ENCODE peak calls at places on chromosomes 12 and 14, in four cellular contexts. One of them, this sample, is unnamed. For H3K27me3, the result is how much of the 10 kb centered on the place peaks cover.

GRCh38 chr14:105312973-105313372 is 1.6 kb upstream of the PACS2 start:
- DNase-seq in right lobe of liver: no peak
- DNase-seq in astrocyte: no peak
- DNase-seq in upper lobe of right lung: no peak
- DNase-seq in this sample: no peak

GRCh38 chr12:129049917-129050316 is 196.6 kb downstream of the GLT1D1 start:
- DNase-seq in right lobe of liver: no peak
- DNase-seq in astrocyte: no peak
- DNase-seq in upper lobe of right lung: no peak
- DNase-seq in this sample: no peak

GRCh38 chr12:128796439-128797118 is 27.2 kb downstream of the SLC15A4 start:
- DNase-seq in right lobe of liver: no peak
- DNase-seq in astrocyte: no peak
- DNase-seq in upper lobe of right lung: peak
- DNase-seq in this sample: no peak

GRCh38 chr12:65881965-65882413 is 57.7 kb downstream of the HMGA2 start:
- DNase-seq in right lobe of liver: peak
- DNase-seq in astrocyte: peak
- DNase-seq in upper lobe of right lung: peak
- DNase-seq in this sample: no peak

GRCh38 chr12:124328116-124328515 is 33.2 kb downstream of the RFLNA start:
- DNase-seq in right lobe of liver: no peak
- DNase-seq in astrocyte: no peak
- DNase-seq in upper lobe of right lung: no peak
- DNase-seq in this sample: no peak

GRCh38 chr14:73753043-73753886 is 39.1 kb upstream of the PNMA1 start:
- DNase-seq in right lobe of liver: peak
- DNase-seq in astrocyte: no peak
- DNase-seq in upper lobe of right lung: peak
- DNase-seq in this sample: no peak

GRCh38 chr14:72595152-72595551 is 298.7 kb downstream of the DPF3 start:
- DNase-seq in right lobe of liver: no peak
- DNase-seq in astrocyte: no peak
- DNase-seq in upper lobe of right lung: no peak
- DNase-seq in this sample: no peak

GRCh38 chr14:104751539-104752337 is 1.2 kb upstream of the SIVA1 start:
- DNase-seq in right lobe of liver: no peak
- DNase-seq in astrocyte: no peak
- DNase-seq in upper lobe of right lung: no peak
- DNase-seq in this sample: no peak

GRCh38 chr12:59149995-59150642 is 229.8 kb upstream of the LRIG3 start:
- DNase-seq in right lobe of liver: no peak
- DNase-seq in astrocyte: peak
- DNase-seq in upper lobe of right lung: no peak
- DNase-seq in this sample: no peak

GRCh38 chr14:29222671-29223268 is 456.2 kb downstream of the FOXG1 start:
- DNase-seq in right lobe of liver: no peak
- DNase-seq in astrocyte: peak
- DNase-seq in upper lobe of right lung: no peak
- DNase-seq in this sample: no peak

GRCh38 chr12:94427520-94428381 is 31.9 kb downstream of the CEP83 start:
- DNase-seq in right lobe of liver: no peak
- DNase-seq in astrocyte: peak
- DNase-seq in upper lobe of right lung: no peak
- DNase-seq in this sample: peak

GRCh38 chr12:123713398-123714301 is 1.5 kb downstream of the ATP6V0A2 start:
- DNase-seq in right lobe of liver: no peak
- DNase-seq in astrocyte: peak
- DNase-seq in upper lobe of right lung: no peak
- DNase-seq in this sample: no peak

GRCh38 chr12:83015390-83016225 is 328.9 kb downstream of the TMTC2 start:
- DNase-seq in right lobe of liver: no peak
- DNase-seq in astrocyte: peak
- DNase-seq in upper lobe of right lung: no peak
- DNase-seq in this sample: no peak

GRCh38 chr12:122368361-122369073 is 54.0 kb downstream of the CLIP1 start:
- DNase-seq in right lobe of liver: no peak
- DNase-seq in astrocyte: peak
- DNase-seq in upper lobe of right lung: no peak
- DNase-seq in this sample: peak

GRCh38 chr14:90495357-90496276 is 98.8 kb downstream of the CALM1 start:
- DNase-seq in right lobe of liver: no peak
- DNase-seq in astrocyte: peak
- DNase-seq in upper lobe of right lung: no peak
- DNase-seq in this sample: no peak

GRCh38 chr12:110335481-110336045 is 54.5 kb downstream of the ATP2A2 start:
- DNase-seq in right lobe of liver: no peak
- DNase-seq in astrocyte: no peak
- DNase-seq in upper lobe of right lung: no peak
- DNase-seq in this sample: no peak

GRCh38 chr12:110337912-110338710 is 57.1 kb downstream of the ATP2A2 start:
- DNase-seq in right lobe of liver: no peak
- DNase-seq in astrocyte: no peak
- DNase-seq in upper lobe of right lung: no peak
- DNase-seq in this sample: no peak

GRCh38 chr12:110339184-110339952 is 58.3 kb downstream of the ATP2A2 start:
- DNase-seq in right lobe of liver: no peak
- DNase-seq in astrocyte: no peak
- DNase-seq in upper lobe of right lung: no peak
- DNase-seq in this sample: no peak

GRCh38 chr12:110340706-110341105 is 59.7 kb downstream of the ATP2A2 start:
- DNase-seq in right lobe of liver: no peak
- DNase-seq in astrocyte: peak
- DNase-seq in upper lobe of right lung: no peak
- DNase-seq in this sample: no peak

DNA sequence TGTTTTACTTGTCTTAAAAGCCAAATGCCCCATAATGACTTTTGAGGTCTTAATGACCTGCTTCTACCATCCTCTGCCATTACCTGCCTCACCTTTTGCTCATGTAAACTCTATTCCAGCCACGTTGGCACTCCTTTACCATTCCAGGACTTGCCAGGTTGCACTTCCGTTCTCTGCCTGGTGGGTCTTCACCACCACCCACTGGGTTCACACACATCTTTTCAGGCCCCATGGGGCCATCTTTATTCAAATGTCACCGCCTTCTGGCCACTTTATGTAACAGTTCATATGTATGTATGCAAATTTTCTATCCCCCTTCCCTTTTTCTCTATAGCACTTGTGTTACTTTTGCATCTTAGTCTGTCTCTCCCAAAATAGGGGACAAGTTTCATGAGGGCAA is 57.7 kb downstream of the ATP2A2 start:
- DNase-seq in right lobe of liver: no peak
- DNase-seq in astrocyte: no peak
- DNase-seq in upper lobe of right lung: no peak
- DNase-seq in this sample: no peak
- TF ChIP-seq CTCF in right lobe of liver: no peak
- TF ChIP-seq CTCF in astrocyte: peak
- TF ChIP-seq CTCF in upper lobe of right lung: peak
- TF ChIP-seq CTCF in this sample: no peak

DNA sequence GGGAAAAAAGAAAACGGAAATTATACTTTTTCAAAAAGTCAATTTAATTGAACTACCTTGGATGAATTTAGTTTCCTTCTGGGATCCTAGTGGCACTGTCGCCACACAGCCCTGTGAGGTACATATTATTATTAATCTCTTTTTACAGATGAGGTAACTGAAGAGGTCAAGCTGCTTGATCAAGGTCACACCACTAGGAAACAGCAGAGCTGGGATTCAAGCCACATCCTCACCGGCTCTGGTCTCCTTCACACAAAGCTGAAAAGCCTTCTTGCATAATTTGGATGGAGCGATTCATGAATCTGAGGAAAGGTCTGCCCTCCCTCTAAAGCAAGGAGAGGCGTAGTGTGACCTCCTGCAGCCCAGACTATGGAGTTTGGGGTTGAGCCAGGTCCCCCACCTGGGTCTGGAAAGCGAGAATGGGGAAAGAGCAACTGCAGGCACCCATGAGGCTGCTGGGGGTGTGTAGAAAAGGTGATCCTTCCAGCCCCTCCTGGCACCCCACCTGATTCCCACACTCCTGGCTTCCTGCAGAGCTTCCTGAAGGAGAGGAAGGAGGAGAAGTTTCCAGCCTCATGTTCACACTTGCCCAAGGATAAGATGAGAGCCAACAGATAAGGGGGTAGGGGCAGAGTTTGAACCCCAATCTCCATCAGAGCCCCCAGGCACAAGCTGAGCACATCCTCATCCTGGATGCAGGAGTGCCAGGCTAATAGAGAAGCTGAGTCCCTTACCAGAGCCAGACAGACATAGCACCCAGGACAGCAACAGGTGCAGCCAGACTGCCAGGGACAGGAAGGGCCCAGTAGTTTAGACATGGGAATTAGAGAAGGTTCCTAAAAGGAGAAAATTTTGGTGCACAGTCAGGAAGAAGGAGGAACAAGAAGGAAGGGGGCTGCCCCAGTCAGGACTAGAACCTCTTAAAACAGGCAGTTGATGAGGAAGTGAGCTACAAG is 3.9 kb upstream of the KRT79 start:
- DNase-seq in right lobe of liver: no peak
- DNase-seq in astrocyte: peak
- DNase-seq in upper lobe of right lung: no peak
- DNase-seq in this sample: no peak
- H3K27me3 ChIP-seq in right lobe of liver: under half
- H3K27me3 ChIP-seq in astrocyte: under half
- H3K27me3 ChIP-seq in upper lobe of right lung: under half
- H3K27me3 ChIP-seq in this sample: under half

DNA sequence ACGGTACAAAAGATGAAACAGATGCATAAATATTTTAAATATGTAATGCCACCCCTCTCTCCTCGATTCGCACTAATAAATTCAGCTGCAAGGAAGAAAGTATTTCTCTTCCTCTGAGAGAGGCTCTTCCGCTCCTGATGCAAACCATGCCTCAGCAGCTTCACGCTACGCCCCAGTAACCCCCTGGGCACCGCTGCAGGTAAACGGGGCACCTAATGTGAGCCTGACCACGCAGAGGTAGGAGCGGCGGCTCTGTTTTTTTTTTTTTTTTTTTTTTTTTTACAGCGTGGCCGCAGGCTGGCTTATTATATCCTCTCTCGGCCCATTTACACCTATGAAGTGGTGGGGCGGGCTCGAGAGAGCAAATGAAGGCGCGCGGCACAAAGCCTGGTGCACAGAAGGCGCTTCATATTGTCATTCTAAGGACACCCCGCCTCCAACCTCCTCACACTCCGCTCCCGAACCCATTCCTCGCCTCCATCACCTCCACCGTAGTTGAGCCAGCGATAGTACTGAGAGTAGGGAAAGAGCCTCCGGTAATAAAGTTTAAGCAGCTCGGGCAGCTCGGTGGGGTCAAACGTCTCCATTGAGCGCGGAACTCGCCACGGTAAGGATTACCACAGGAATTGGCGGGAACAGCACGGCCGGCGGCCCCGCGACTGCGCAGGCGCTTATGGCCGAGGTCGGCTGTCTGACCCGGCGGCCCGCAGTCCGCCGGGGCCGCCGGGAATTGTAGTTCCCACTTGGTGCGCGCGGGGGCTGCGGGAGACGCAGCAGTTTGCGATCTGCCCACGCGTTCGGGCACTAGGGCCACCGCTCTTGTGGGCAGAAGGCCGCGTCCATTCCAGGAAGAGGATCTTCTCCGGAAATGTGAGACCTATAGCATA is at the start of gene PRIM1:
- DNase-seq in right lobe of liver: peak
- DNase-seq in astrocyte: peak
- DNase-seq in upper lobe of right lung: peak
- DNase-seq in this sample: no peak
- TF ChIP-seq CTCF in right lobe of liver: peak
- TF ChIP-seq CTCF in astrocyte: no peak
- TF ChIP-seq CTCF in upper lobe of right lung: peak
- TF ChIP-seq CTCF in this sample: peak

DNA sequence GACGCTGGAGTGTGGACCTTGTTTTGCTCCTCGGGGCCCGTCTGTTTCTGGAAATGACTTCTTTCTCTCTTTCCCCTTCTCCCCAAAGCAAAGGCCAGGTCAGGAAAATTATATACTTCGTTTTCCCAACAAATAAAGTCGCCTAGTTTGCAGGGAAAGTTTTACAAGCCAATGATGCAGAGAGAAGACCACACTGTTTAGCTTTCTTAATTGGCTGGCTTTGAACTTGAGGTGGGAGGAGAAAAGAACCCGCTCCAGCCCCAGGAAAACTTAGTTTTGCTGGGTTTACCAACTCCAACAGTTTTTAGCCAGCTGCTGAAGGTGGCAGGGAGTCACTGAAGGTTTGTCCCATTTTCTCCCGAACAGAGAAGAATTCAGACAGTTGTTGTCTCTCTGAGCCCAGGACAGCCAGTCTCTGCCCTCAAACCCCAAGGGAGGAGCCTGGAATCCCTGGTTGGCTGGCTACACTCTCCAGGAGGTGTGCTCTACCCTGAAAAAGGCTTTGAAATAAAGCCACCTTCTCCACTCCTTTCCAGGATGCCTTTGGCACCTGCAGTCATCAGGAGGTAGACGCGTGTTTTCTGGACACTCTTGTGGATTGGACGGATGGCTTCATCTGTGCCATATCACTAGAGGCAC is 24.8 kb downstream of the BCL11B start:
- DNase-seq in right lobe of liver: no peak
- DNase-seq in astrocyte: no peak
- DNase-seq in upper lobe of right lung: no peak
- DNase-seq in this sample: no peak
- H3K27me3 ChIP-seq in right lobe of liver: under half
- H3K27me3 ChIP-seq in astrocyte: under half
- H3K27me3 ChIP-seq in upper lobe of right lung: half or more
- H3K27me3 ChIP-seq in this sample: under half

DNA sequence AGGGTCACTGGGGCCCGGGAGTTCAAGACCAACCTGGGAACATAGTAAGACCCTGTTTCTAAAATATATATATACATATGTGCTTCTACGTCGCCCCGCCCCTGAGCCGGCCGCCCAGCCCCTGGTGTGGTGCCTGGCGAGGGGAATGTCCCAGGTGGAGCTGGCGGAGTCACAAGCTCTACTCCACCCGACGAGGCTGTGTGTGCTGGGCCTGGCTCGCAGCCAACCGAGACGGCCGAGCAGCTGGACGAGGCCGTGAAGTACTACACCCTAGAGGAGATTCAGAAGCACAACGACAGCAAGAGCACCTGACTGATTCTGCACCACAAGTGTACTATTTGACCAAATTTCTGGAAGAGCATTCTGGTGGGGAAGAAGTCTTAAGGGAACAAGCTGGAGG is 22.1 kb upstream of the ITPK1 start:
- DNase-seq in right lobe of liver: peak
- DNase-seq in astrocyte: no peak
- DNase-seq in upper lobe of right lung: peak
- DNase-seq in this sample: no peak
- TF ChIP-seq CTCF in right lobe of liver: peak
- TF ChIP-seq CTCF in astrocyte: no peak
- TF ChIP-seq CTCF in upper lobe of right lung: peak
- TF ChIP-seq CTCF in this sample: no peak

DNA sequence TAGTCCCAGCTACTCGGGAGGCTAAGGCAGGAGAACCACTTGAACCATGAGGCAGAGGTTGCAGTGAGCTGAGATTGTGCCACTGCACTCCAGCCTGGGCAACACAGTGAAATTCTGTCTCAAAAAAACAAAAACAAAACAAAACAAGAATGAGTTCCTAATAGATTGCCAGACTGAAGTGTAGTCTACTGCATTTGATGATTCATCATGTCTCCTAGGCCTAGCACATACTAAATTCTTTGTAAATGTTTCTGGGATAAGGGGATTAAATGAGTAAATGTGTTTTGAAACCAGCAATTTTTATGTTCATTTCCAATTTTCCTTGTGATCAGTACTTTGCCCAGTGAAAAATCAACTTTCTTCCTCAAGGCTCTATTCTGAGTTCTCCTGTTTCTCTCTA is 3.0 kb upstream of the DYRK2 start:
- DNase-seq in right lobe of liver: no peak
- DNase-seq in astrocyte: peak
- DNase-seq in upper lobe of right lung: no peak
- DNase-seq in this sample: no peak
- H3K27me3 ChIP-seq in right lobe of liver: under half
- H3K27me3 ChIP-seq in astrocyte: under half
- H3K27me3 ChIP-seq in upper lobe of right lung: under half
- H3K27me3 ChIP-seq in this sample: under half

This sample was measured in BJ.